ENCODE peak calls at places on chromosomes 2 and 18, in ten cellular contexts. F is effector memory CD8-positive, alpha-beta T cell; I is iPS DF 6.9; P is A549; U is mesendoderm; X is renal cortical epithelial cell; W is RPMI8226; R is germinal center; O is Calu3; K is GM12878. L is an unnamed sample.

GRCh38 chr2:190250421-190250820 is 69.2 kb downstream of the HIBCH start:
- DNase-seq in F (no peak), I (no peak), P (no peak), U (no peak), X (no peak), W (no peak), R (no peak), O (no peak), K (no peak), L (no peak)

GRCh38 chr2:205681836-205682238 is 464 bp upstream of the NRP2 start:
- DNase-seq in F (no peak), I (no peak), P (no peak), U (peak; percentile 64), X (no peak), W (peak; percentile 16), R (peak; percentile 64), O (no peak), K (no peak), L (no peak)

GRCh38 chr2:69940691-69941090 is 20.7 kb downstream of the ASPRV1 start:
- DNase-seq in F (no peak), I (no peak), P (no peak), U (no peak), X (no peak), W (no peak), R (no peak), O (no peak), K (no peak), L (no peak)

GRCh38 chr2:210524533-210524932 is 31.9 kb upstream of the CPS1 start:
- DNase-seq in F (no peak), I (no peak), P (no peak), U (no peak), X (no peak), W (no peak), R (no peak), O (no peak), K (no peak), L (no peak)

GRCh38 chr2:150778828-150779227 is 291.4 kb upstream of the RND3 start:
- DNase-seq in F (no peak), I (no peak), P (no peak), U (no peak), X (peak; percentile 2), W (no peak), R (no peak), O (no peak), K (no peak), L (no peak)

GRCh38 chr2:239535413-239535790 is 134.6 kb upstream of the HDAC4 start:
- DNase-seq in F (no peak), I (no peak), P (no peak), U (no peak), X (no peak), W (no peak), R (no peak), O (no peak), K (no peak), L (no peak)

GRCh38 chr18:12092398-12093229 is 1.0 kb upstream of the ANKRD62 start:
- DNase-seq in F (no peak), I (peak; percentile 13), P (peak; percentile 41), U (peak; percentile 65), X (no peak), W (peak; percentile 88), R (no peak), O (peak; percentile 73), K (peak; percentile 5), L (no peak)

GRCh38 chr2:213232649-213233437 is 51.4 kb upstream of the SPAG16 start:
- DNase-seq in F (peak; percentile 37), I (no peak), P (no peak), U (peak; percentile 31), X (peak; percentile 60), W (no peak), R (peak; percentile 56), O (no peak), K (peak; percentile 100), L (no peak)